ENCODE peak calls at places on chromosome 19, in four cellular contexts. X, Y, J and K are unnamed samples.

GRCh38 chr19:32866061-32866460 is 3.5 kb downstream of the SLC7A9 start:
- DNase-seq in Y (no peak), X (no peak), J (no peak), K (no peak)

GRCh38 chr19:6318772-6319171 is 14.6 kb downstream of the ACER1 start:
- DNase-seq in Y (no peak), X (no peak), J (no peak), K (peak; percentile 5)

GRCh38 chr19:48569814-48570213 is 17.8 kb downstream of the SULT2B1 start:
- DNase-seq in J (peak; percentile 56), Y (no peak), X (peak; percentile 81), K (no peak)

GRCh38 chr19:21439372-21439771 is 42.4 kb downstream of the ZNF493 start:
- DNase-seq in X (no peak), Y (no peak), J (no peak), K (no peak)

GRCh38 chr19:33039815-33040214 is 24.9 kb downstream of the RHPN2 start:
- DNase-seq in Y (no peak), X (no peak), J (no peak), K (no peak)

GRCh38 chr19:13181747-13182388 is 31.7 kb downstream of the IER2 start:
- DNase-seq in X (peak; percentile 39), Y (no peak), J (no peak), K (no peak)

GRCh38 chr19:23101241-23101640 is 15.6 kb upstream of the ZNF730 start:
- DNase-seq in X (no peak), Y (no peak), J (no peak), K (no peak)

GRCh38 chr19:6216996-6217751 is 62.6 kb downstream of the MLLT1 start:
- DNase-seq in X (no peak), J (peak; percentile 94), Y (no peak), K (no peak)

GRCh38 chr19:35663981-35664380 is 2.3 kb upstream of the UPK1A start:
- DNase-seq in Y (no peak), J (no peak), X (no peak), K (no peak)

GRCh38 chr19:33667141-33667540 is 45.4 kb downstream of the CHST8 start:
- DNase-seq in Y (no peak), J (no peak), X (no peak), K (no peak)

GRCh38 chr19:33064117-33064777 is 441 bp downstream of the RHPN2 start:
- DNase-seq in Y (peak; percentile 15), X (no peak), J (no peak), K (no peak)

GRCh38 chr19:47698631-47699359 is 14.4 kb upstream of the EHD2 start:
- DNase-seq in J (no peak), X (no peak), Y (no peak), K (no peak)

GRCh38 chr19:3160219-3160618 is 18.4 kb upstream of the S1PR4 start:
- DNase-seq in J (no peak), Y (no peak), X (no peak), K (no peak)

GRCh38 chr19:12681074-12681987 is at the start of gene DHPS:
- DNase-seq in X (peak; percentile 94), J (peak; percentile 98), Y (peak; percentile 99), K (peak; percentile 91)

GRCh38 chr19:40217921-40218890 is at the start of gene TTC9B:
- DNase-seq in X (no peak), J (peak; percentile 93), Y (peak; percentile 27), K (no peak)

GRCh38 chr19:46303345-46303701 is 6.5 kb downstream of the HIF3A start:
- DNase-seq in J (no peak), X (no peak), Y (no peak), K (no peak)

GRCh38 chr19:29587518-29587986 is 18.5 kb upstream of the POP4 start:
- DNase-seq in Y (peak; percentile 76), X (no peak), J (no peak), K (no peak)

GRCh38 chr19:23817519-23817918 is 58.8 kb upstream of the ZNF681 start:
- DNase-seq in X (no peak), Y (peak; percentile 51), J (peak; percentile 25), K (no peak)

GRCh38 chr19:36577271-36577996 is 4.3 kb upstream of the ZNF529 start:
- DNase-seq in Y (no peak), J (no peak), X (no peak), K (no peak)

GRCh38 chr19:57527136-57527881 is at the start of gene ZNF549:
- DNase-seq in X (peak; percentile 94), Y (peak; percentile 96), J (peak; percentile 96), K (peak; percentile 55)

GRCh38 chr19:53091413-53091812 is 11.8 kb downstream of the ZNF160 start:
- DNase-seq in X (no peak), J (peak; percentile 61), Y (no peak), K (no peak)

GRCh38 chr19:42762782-42763181 is 2.7 kb downstream of the PSG8 start:
- DNase-seq in Y (no peak), J (no peak), X (no peak), K (no peak)

GRCh38 chr19:46745521-46746280 is at the start of gene FKRP:
- DNase-seq in J (peak; percentile 69), Y (peak; percentile 32), X (no peak), K (no peak)

GRCh38 chr19:29531458-29532025 is 5.7 kb downstream of the VSTM2B start:
- DNase-seq in X (no peak), Y (no peak), J (no peak), K (no peak)

GRCh38 chr19:31532034-31532433 is 182.8 kb upstream of the TSHZ3 start:
- DNase-seq in J (no peak), X (no peak), Y (no peak), K (no peak)

GRCh38 chr19:351976-352625 is 7.5 kb upstream of the MIER2 start:
- DNase-seq in Y (no peak), X (no peak), J (no peak), K (no peak)

GRCh38 chr19:359653-359925 is 15.0 kb upstream of the MIER2 start:
- DNase-seq in J (no peak), X (no peak), Y (peak; percentile 20), K (no peak)

DNA sequence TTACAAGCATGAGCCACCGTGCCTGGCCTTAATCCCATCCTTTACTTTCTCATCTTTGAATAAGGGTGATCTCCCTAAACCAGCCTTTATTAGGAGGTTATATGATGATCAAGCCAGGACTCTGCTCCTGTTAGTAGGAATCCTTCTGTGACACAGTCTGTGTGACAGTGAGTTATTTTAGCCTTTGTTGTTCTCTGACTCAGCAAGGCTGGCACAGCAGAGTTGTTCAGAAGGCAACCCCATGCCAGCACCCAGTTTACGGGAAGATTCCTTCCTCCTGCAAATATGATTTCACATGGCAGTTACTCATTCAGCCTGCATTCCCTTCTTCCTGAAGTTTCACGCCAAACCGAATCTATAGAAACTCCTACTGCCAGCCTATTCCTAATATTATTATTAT is 10.5 kb upstream of the MIER2 start:
- DNase-seq in X (no peak), J (no peak), Y (no peak), K (no peak)
- H3K4me3 ChIP-seq in X (no peak overlapping the region), J (no peak overlapping the region), Y (no peak overlapping the region), K (no peak overlapping the region)

GRCh38 chr19:44745386-44745831 is 3.1 kb upstream of the BCL3 start:
- DNase-seq in J (peak; percentile 22), Y (no peak), X (peak; percentile 71), K (peak; percentile 59)
- H3K4me3 ChIP-seq in J (no peak overlapping the region), Y (no peak overlapping the region), X (peak overlapping the region; percentile 22), K (no peak overlapping the region)

GRCh38 chr19:18194208-18194530 is 1.2 kb downstream of the MPV17L2 start:
- DNase-seq in X (no peak), Y (no peak), J (no peak), K (no peak)
- H3K4me3 ChIP-seq in X (peak overlapping the region; percentile 81), Y (no peak overlapping the region), J (peak overlapping the region; percentile 77), K (peak overlapping the region; percentile 86)

DNA sequence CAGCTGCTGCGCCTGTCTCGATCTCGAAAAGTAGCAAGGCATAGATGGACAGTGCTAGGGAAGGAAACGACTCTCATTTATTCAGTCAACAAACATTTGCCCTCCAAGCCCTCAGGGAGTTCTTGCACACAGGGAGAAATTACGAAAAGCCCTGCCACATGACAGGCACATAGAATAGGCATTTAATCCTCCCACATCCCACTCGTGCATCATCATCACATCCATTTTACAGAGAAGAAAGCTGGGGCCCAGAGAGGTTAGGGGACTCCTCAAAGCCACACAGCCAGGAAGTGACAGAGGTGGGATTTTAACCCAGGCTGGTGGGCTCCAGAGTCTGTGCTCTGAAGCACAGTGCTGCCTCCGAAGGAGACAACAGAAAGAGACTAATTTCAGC is 11.6 kb downstream of the TMEM221 start:
- DNase-seq in X (no peak), J (no peak), Y (no peak), K (no peak)
- H3K4me3 ChIP-seq in X (no peak overlapping the region), J (no peak overlapping the region), Y (no peak overlapping the region), K (no peak overlapping the region)

GRCh38 chr19:14563590-14563926 is 8.3 kb downstream of the NDUFB7 start:
- DNase-seq in Y (no peak), X (no peak), J (no peak), K (no peak)

GRCh38 chr19:14562660-14563589 is 8.9 kb downstream of the NDUFB7 start:
- DNase-seq in X (peak; percentile 75), Y (no peak), J (peak; percentile 39), K (no peak)

GRCh38 chr19:14561249-14561648 is 10.6 kb downstream of the NDUFB7 start:
- DNase-seq in X (no peak), J (no peak), Y (no peak), K (no peak)

GRCh38 chr19:14560776-14561108 is 11.1 kb downstream of the NDUFB7 start:
- DNase-seq in J (no peak), X (no peak), Y (no peak), K (no peak)

DNA sequence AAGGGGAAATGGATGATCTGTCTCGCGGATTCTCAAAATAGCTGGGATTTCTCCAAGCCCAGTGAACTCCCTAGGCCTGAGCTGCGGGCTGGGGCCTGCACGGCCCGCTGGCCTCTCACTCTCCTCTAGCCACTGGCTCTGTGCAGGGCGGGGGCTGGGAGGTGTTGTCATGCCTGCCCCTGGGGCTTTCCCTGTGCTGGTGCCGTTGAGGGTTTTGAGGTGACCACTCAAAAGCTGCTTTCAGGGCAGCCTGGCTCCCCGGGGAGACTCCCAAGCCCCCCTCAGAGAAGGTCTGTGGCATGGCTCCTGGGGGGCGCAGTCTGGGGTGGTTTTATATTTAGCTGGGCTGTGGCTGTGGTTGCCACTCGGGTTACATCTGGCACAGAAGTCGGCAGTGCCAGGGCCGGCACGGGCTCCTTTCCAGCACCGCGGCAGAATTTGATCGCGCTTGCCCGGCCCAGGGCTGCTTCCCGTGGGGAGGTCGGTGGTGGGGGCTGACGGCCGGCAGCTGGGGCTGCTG is 10.0 kb downstream of the NDUFB7 start:
- DNase-seq in X (peak; percentile 86), J (no peak), Y (no peak), K (no peak)
- H3K4me3 ChIP-seq in X (peak overlapping the region; percentile 50), J (no peak overlapping the region), Y (no peak overlapping the region), K (no peak overlapping the region)

GRCh38 chr19:18588611-18589379 is at the start of gene REX1BD:
- DNase-seq in X (peak; percentile 76), Y (peak; percentile 89), J (peak; percentile 92), K (no peak)

GRCh38 chr19:18587962-18588610 is 512 bp upstream of the REX1BD start:
- DNase-seq in Y (no peak), X (no peak), J (no peak), K (no peak)

GRCh38 chr19:18589380-18590272 is 1.0 kb downstream of the REX1BD start:
- DNase-seq in Y (peak; percentile 86), J (peak; percentile 90), X (peak; percentile 67), K (no peak)

GRCh38 chr19:18591735-18592385 is 3.3 kb downstream of the REX1BD start:
- DNase-seq in Y (no peak), X (peak; percentile 36), J (no peak), K (peak; percentile 27)

GRCh38 chr19:18590273-18591272 is 2.0 kb downstream of the REX1BD start:
- DNase-seq in Y (no peak), J (peak; percentile 98), X (peak; percentile 80), K (no peak)
- H3K4me3 ChIP-seq in Y (no peak overlapping the region), J (peak overlapping the region; percentile 87), X (peak overlapping the region; percentile 100), K (no peak overlapping the region)